ENCODE peak calls at places on chromosomes 7 and 10, in ten cellular contexts. One of them, this sample, is unnamed.
A peak's percentile ranks its signal among the peaks of the same experiment; 100 is the strongest.

GRCh38 chr7:101817031-101817929 is at the start of gene CUX1:
- DNase-seq in fibroblast of lung: no peak
- DNase-seq in upper lobe of right lung: peak; percentile 79
- DNase-seq in breast epithelium: no peak
- DNase-seq in HCT116: no peak
- DNase-seq in neural progenitor cell: peak; percentile 32
- DNase-seq in Panc1: no peak
- DNase-seq in sigmoid colon: peak; percentile 70
- DNase-seq in hepatocyte: peak; percentile 60
- DNase-seq in transverse colon: peak; percentile 59
- DNase-seq in this sample: peak; percentile 75

GRCh38 chr10:121658611-121659010 is 60.4 kb upstream of the FGFR2 start:
- DNase-seq in fibroblast of lung: no peak
- DNase-seq in upper lobe of right lung: no peak
- DNase-seq in breast epithelium: no peak
- DNase-seq in HCT116: no peak
- DNase-seq in neural progenitor cell: no peak
- DNase-seq in Panc1: no peak
- DNase-seq in sigmoid colon: no peak
- DNase-seq in hepatocyte: no peak
- DNase-seq in transverse colon: no peak
- DNase-seq in this sample: no peak

GRCh38 chr7:114823290-114823689 is 98.6 kb upstream of the MDFIC start:
- DNase-seq in fibroblast of lung: peak; percentile 44
- DNase-seq in upper lobe of right lung: no peak
- DNase-seq in breast epithelium: peak; percentile 55
- DNase-seq in HCT116: no peak
- DNase-seq in neural progenitor cell: no peak
- DNase-seq in Panc1: no peak
- DNase-seq in sigmoid colon: no peak
- DNase-seq in hepatocyte: no peak
- DNase-seq in transverse colon: no peak
- DNase-seq in this sample: no peak

GRCh38 chr7:131501422-131501821 is 55.0 kb downstream of the PODXL start:
- DNase-seq in fibroblast of lung: peak; percentile 43
- DNase-seq in upper lobe of right lung: no peak
- DNase-seq in breast epithelium: no peak
- DNase-seq in HCT116: no peak
- DNase-seq in neural progenitor cell: no peak
- DNase-seq in Panc1: no peak
- DNase-seq in sigmoid colon: no peak
- DNase-seq in hepatocyte: no peak
- DNase-seq in transverse colon: no peak
- DNase-seq in this sample: no peak

GRCh38 chr7:158705234-158705890 is 758 bp upstream of the NCAPG2 start:
- DNase-seq in fibroblast of lung: no peak
- DNase-seq in upper lobe of right lung: no peak
- DNase-seq in breast epithelium: no peak
- DNase-seq in HCT116: no peak
- DNase-seq in neural progenitor cell: peak; percentile 18
- DNase-seq in Panc1: no peak
- DNase-seq in sigmoid colon: no peak
- DNase-seq in hepatocyte: no peak
- DNase-seq in transverse colon: no peak
- DNase-seq in this sample: no peak

GRCh38 chr7:142477079-142477651 is 219.3 kb upstream of the PRSS58 start:
- DNase-seq in fibroblast of lung: peak; percentile 66
- DNase-seq in upper lobe of right lung: no peak
- DNase-seq in breast epithelium: no peak
- DNase-seq in HCT116: no peak
- DNase-seq in neural progenitor cell: no peak
- DNase-seq in Panc1: no peak
- DNase-seq in sigmoid colon: no peak
- DNase-seq in hepatocyte: no peak
- DNase-seq in transverse colon: no peak
- DNase-seq in this sample: no peak

GRCh38 chr10:122516733-122517132 is 43.8 kb upstream of the DMBT1 start:
- DNase-seq in fibroblast of lung: no peak
- DNase-seq in upper lobe of right lung: no peak
- DNase-seq in breast epithelium: no peak
- DNase-seq in HCT116: no peak
- DNase-seq in neural progenitor cell: no peak
- DNase-seq in Panc1: no peak
- DNase-seq in sigmoid colon: no peak
- DNase-seq in hepatocyte: no peak
- DNase-seq in transverse colon: no peak
- DNase-seq in this sample: no peak

GRCh38 chr7:114901771-114902170 is 20.1 kb upstream of the MDFIC start:
- DNase-seq in fibroblast of lung: no peak
- DNase-seq in upper lobe of right lung: no peak
- DNase-seq in breast epithelium: no peak
- DNase-seq in HCT116: peak; percentile 85
- DNase-seq in neural progenitor cell: no peak
- DNase-seq in Panc1: no peak
- DNase-seq in sigmoid colon: no peak
- DNase-seq in hepatocyte: peak; percentile 14
- DNase-seq in transverse colon: no peak
- DNase-seq in this sample: no peak

GRCh38 chr10:35463105-35463867 is 127.0 kb downstream of the CCNY start:
- DNase-seq in fibroblast of lung: no peak
- DNase-seq in upper lobe of right lung: no peak
- DNase-seq in breast epithelium: no peak
- DNase-seq in HCT116: no peak
- DNase-seq in neural progenitor cell: no peak
- DNase-seq in Panc1: no peak
- DNase-seq in sigmoid colon: no peak
- DNase-seq in hepatocyte: no peak
- DNase-seq in transverse colon: no peak
- DNase-seq in this sample: no peak

GRCh38 chr10:113788604-113789083 is 37.2 kb downstream of the PLEKHS1 start:
- DNase-seq in fibroblast of lung: peak; percentile 98
- DNase-seq in upper lobe of right lung: no peak
- DNase-seq in breast epithelium: peak; percentile 51
- DNase-seq in HCT116: peak; percentile 28
- DNase-seq in neural progenitor cell: no peak
- DNase-seq in Panc1: peak; percentile 46
- DNase-seq in sigmoid colon: peak; percentile 76
- DNase-seq in hepatocyte: peak; percentile 40
- DNase-seq in transverse colon: no peak
- DNase-seq in this sample: no peak

GRCh38 chr7:150978136-150978789 is at the start of gene KCNH2:
- DNase-seq in fibroblast of lung: no peak
- DNase-seq in upper lobe of right lung: no peak
- DNase-seq in breast epithelium: no peak
- DNase-seq in HCT116: no peak
- DNase-seq in neural progenitor cell: peak; percentile 93
- DNase-seq in Panc1: no peak
- DNase-seq in sigmoid colon: peak; percentile 84
- DNase-seq in hepatocyte: peak; percentile 73
- DNase-seq in transverse colon: no peak
- DNase-seq in this sample: peak; percentile 87

GRCh38 chr7:595621-596010 is 76.0 kb upstream of the PDGFA start:
- DNase-seq in fibroblast of lung: no peak
- DNase-seq in upper lobe of right lung: no peak
- DNase-seq in breast epithelium: no peak
- DNase-seq in HCT116: no peak
- DNase-seq in neural progenitor cell: no peak
- DNase-seq in Panc1: no peak
- DNase-seq in sigmoid colon: no peak
- DNase-seq in hepatocyte: no peak
- DNase-seq in transverse colon: no peak
- DNase-seq in this sample: no peak

DNA sequence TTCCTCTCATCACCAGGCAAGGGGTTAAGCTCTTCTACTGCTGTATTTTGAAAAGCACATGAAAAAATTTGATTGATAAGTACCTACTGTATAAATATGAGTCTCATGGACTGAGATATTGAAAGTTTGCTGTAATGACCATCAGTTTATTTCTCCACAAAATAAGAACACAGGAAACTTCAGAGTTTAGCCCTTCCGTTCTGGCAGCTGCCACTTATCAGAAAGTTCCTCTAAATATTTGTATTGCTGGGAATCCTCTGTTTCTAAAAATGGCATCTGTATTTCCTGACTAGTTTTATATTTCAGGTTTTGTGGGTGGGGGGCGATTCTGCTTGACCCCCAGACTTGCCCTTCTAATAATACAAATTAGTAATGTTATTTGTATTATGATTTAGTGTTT is 92.0 kb downstream of the LYZL2 start:
- DNase-seq in fibroblast of lung: no peak
- DNase-seq in upper lobe of right lung: no peak
- DNase-seq in breast epithelium: no peak
- DNase-seq in HCT116: no peak
- DNase-seq in neural progenitor cell: no peak
- DNase-seq in Panc1: no peak
- DNase-seq in sigmoid colon: no peak
- DNase-seq in hepatocyte: no peak
- DNase-seq in transverse colon: no peak
- DNase-seq in this sample: no peak
- H3K27me3 ChIP-seq in fibroblast of lung: no peaks in the 10 kb centered on the region
- H3K27me3 ChIP-seq in upper lobe of right lung: no peaks in the 10 kb centered on the region
- H3K27me3 ChIP-seq in breast epithelium: no peaks in the 10 kb centered on the region
- H3K27me3 ChIP-seq in HCT116: no peaks in the 10 kb centered on the region
- H3K27me3 ChIP-seq in neural progenitor cell: no peaks in the 10 kb centered on the region
- H3K27me3 ChIP-seq in Panc1: no peaks in the 10 kb centered on the region
- H3K27me3 ChIP-seq in sigmoid colon: no peaks in the 10 kb centered on the region
- H3K27me3 ChIP-seq in hepatocyte: no peaks in the 10 kb centered on the region
- H3K27me3 ChIP-seq in transverse colon: no peaks in the 10 kb centered on the region
- H3K27me3 ChIP-seq in this sample: no peaks in the 10 kb centered on the region

GRCh38 chr7:138563808-138564207 is 103.7 kb downstream of the TRIM24 start:
- DNase-seq in fibroblast of lung: no peak
- DNase-seq in upper lobe of right lung: no peak
- DNase-seq in breast epithelium: no peak
- DNase-seq in HCT116: no peak
- DNase-seq in neural progenitor cell: no peak
- DNase-seq in Panc1: no peak
- DNase-seq in sigmoid colon: no peak
- DNase-seq in hepatocyte: no peak
- DNase-seq in transverse colon: no peak
- DNase-seq in this sample: no peak

GRCh38 chr7:138554674-138555073 is 94.6 kb downstream of the TRIM24 start:
- DNase-seq in fibroblast of lung: no peak
- DNase-seq in upper lobe of right lung: no peak
- DNase-seq in breast epithelium: no peak
- DNase-seq in HCT116: no peak
- DNase-seq in neural progenitor cell: no peak
- DNase-seq in Panc1: no peak
- DNase-seq in sigmoid colon: no peak
- DNase-seq in hepatocyte: no peak
- DNase-seq in transverse colon: no peak
- DNase-seq in this sample: no peak

GRCh38 chr7:138556771-138557484 is 96.9 kb downstream of the TRIM24 start:
- DNase-seq in fibroblast of lung: peak; percentile 13
- DNase-seq in upper lobe of right lung: no peak
- DNase-seq in breast epithelium: no peak
- DNase-seq in HCT116: no peak
- DNase-seq in neural progenitor cell: no peak
- DNase-seq in Panc1: peak; percentile 2
- DNase-seq in sigmoid colon: no peak
- DNase-seq in hepatocyte: no peak
- DNase-seq in transverse colon: no peak
- DNase-seq in this sample: no peak

GRCh38 chr7:138555684-138556083 is 95.6 kb downstream of the TRIM24 start:
- DNase-seq in fibroblast of lung: no peak
- DNase-seq in upper lobe of right lung: no peak
- DNase-seq in breast epithelium: no peak
- DNase-seq in HCT116: no peak
- DNase-seq in neural progenitor cell: no peak
- DNase-seq in Panc1: no peak
- DNase-seq in sigmoid colon: no peak
- DNase-seq in hepatocyte: no peak
- DNase-seq in transverse colon: no peak
- DNase-seq in this sample: no peak

GRCh38 chr7:138559448-138559847 is 99.4 kb downstream of the TRIM24 start:
- DNase-seq in fibroblast of lung: no peak
- DNase-seq in upper lobe of right lung: no peak
- DNase-seq in breast epithelium: no peak
- DNase-seq in HCT116: no peak
- DNase-seq in neural progenitor cell: no peak
- DNase-seq in Panc1: no peak
- DNase-seq in sigmoid colon: no peak
- DNase-seq in hepatocyte: no peak
- DNase-seq in transverse colon: no peak
- DNase-seq in this sample: no peak
- H3K9me3 ChIP-seq in fibroblast of lung: no peaks in the 10 kb centered on the region
- H3K9me3 ChIP-seq in upper lobe of right lung: peaks cover 22% of the 10 kb centered on the region
- H3K9me3 ChIP-seq in breast epithelium: peaks cover 66% of the 10 kb centered on the region
- H3K9me3 ChIP-seq in HCT116: peaks cover 14% of the 10 kb centered on the region
- H3K9me3 ChIP-seq in neural progenitor cell: peaks cover 18% of the 10 kb centered on the region
- H3K9me3 ChIP-seq in Panc1: peaks cover 44% of the 10 kb centered on the region
- H3K9me3 ChIP-seq in sigmoid colon: peaks cover 27% of the 10 kb centered on the region
- H3K9me3 ChIP-seq in hepatocyte: peaks cover 48% of the 10 kb centered on the region
- H3K9me3 ChIP-seq in transverse colon: peaks cover 47% of the 10 kb centered on the region
- H3K9me3 ChIP-seq in this sample: peaks cover 15% of the 10 kb centered on the region

DNA sequence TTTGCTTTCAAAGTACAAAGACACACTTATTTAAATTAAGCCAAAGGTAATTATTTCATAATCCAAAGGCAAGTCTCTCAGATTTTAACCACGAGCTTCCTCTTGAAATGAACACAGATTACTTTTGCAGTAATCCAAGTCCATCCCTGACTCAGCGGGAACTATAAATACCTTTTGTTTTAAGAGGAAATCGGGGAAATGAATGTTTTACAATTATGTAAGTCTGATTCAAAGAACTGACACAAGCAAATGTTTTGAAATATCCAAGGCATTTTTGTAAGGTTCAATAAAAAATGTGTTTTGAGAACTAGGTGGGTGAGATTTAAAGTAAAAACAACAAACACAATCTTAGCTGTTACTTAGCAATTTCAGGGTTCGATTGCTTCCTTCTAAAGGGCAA is 179.8 kb upstream of the ASAH2 start:
- DNase-seq in fibroblast of lung: peak; percentile 29
- DNase-seq in upper lobe of right lung: no peak
- DNase-seq in breast epithelium: no peak
- DNase-seq in HCT116: no peak
- DNase-seq in neural progenitor cell: no peak
- DNase-seq in Panc1: no peak
- DNase-seq in sigmoid colon: no peak
- DNase-seq in hepatocyte: no peak
- DNase-seq in transverse colon: no peak
- DNase-seq in this sample: no peak
- H3K4me3 ChIP-seq in fibroblast of lung: no peak overlapping the region
- H3K4me3 ChIP-seq in upper lobe of right lung: no peak overlapping the region
- H3K4me3 ChIP-seq in breast epithelium: peak overlapping the region; percentile 41
- H3K4me3 ChIP-seq in HCT116: no peak overlapping the region
- H3K4me3 ChIP-seq in neural progenitor cell: no peak overlapping the region
- H3K4me3 ChIP-seq in Panc1: no peak overlapping the region
- H3K4me3 ChIP-seq in sigmoid colon: no peak overlapping the region
- H3K4me3 ChIP-seq in hepatocyte: no peak overlapping the region
- H3K4me3 ChIP-seq in transverse colon: no peak overlapping the region
- H3K4me3 ChIP-seq in this sample: no peak overlapping the region

DNA sequence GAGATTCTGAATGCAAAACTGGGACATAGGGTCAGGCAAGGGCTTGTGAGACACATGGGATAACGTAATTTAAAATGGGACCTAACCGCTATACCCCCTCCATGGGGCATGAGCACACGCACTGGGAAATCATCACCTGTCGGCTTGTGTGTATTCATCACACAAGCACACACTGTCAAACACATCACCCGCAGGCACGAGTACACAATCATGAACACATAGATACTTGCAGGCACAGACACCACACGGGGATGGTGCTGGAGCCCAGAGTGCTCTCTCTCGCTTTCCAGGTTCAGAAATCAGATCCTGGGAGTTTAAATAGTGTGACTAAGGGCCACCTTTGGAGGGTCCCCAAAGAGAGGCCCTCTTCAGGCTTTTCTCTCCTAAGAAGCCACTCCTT is 19.6 kb upstream of the TLX1 start:
- DNase-seq in fibroblast of lung: no peak
- DNase-seq in upper lobe of right lung: no peak
- DNase-seq in breast epithelium: no peak
- DNase-seq in HCT116: no peak
- DNase-seq in neural progenitor cell: no peak
- DNase-seq in Panc1: no peak
- DNase-seq in sigmoid colon: no peak
- DNase-seq in hepatocyte: no peak
- DNase-seq in transverse colon: no peak
- DNase-seq in this sample: no peak
- H3K27me3 ChIP-seq in fibroblast of lung: peaks cover 18% of the 10 kb centered on the region
- H3K27me3 ChIP-seq in upper lobe of right lung: peaks cover 46% of the 10 kb centered on the region
- H3K27me3 ChIP-seq in breast epithelium: peaks cover 46% of the 10 kb centered on the region
- H3K27me3 ChIP-seq in HCT116: no peaks in the 10 kb centered on the region
- H3K27me3 ChIP-seq in neural progenitor cell: peaks cover 89% of the 10 kb centered on the region
- H3K27me3 ChIP-seq in Panc1: no peaks in the 10 kb centered on the region
- H3K27me3 ChIP-seq in sigmoid colon: peaks cover 17% of the 10 kb centered on the region
- H3K27me3 ChIP-seq in hepatocyte: peaks cover 10% of the 10 kb centered on the region
- H3K27me3 ChIP-seq in transverse colon: peaks cover 83% of the 10 kb centered on the region
- H3K27me3 ChIP-seq in this sample: peaks cover 2% of the 10 kb centered on the region